ENCODE peak calls at places on chromosomes 7 and 10, in ten cellular contexts. Y, H, N, L, E, V, O, U, W and I are unnamed samples. For H3K4me1, the result is how much of the 10 kb centered on the place peaks cover.

GRCh38 chr7:92717601-92717981 is 118.8 kb downstream of the CDK6 start:
- DNase-seq in Y (no peak), H (no peak), N (no peak), L (no peak), E (no peak), V (no peak), O (no peak), U (no peak), W (no peak), I (no peak)

GRCh38 chr10:124902462-124902861 is 39.5 kb upstream of the ZRANB1 start:
- DNase-seq in Y (no peak), H (no peak), N (no peak), L (no peak), E (no peak), V (no peak), O (no peak), U (no peak), W (no peak), I (no peak)

GRCh38 chr10:73110345-73110849 is at the start of gene NUDT13:
- DNase-seq in Y (peak), H (peak), N (peak), L (peak), E (peak), V (peak), O (peak), U (peak), W (peak), I (peak)

GRCh38 chr7:90853205-90853604 is 257.1 kb downstream of the CDK14 start:
- DNase-seq in Y (no peak), H (no peak), N (no peak), L (no peak), E (no peak), V (no peak), O (no peak), U (no peak), W (peak), I (no peak)

GRCh38 chr7:33070277-33070676 is 7.7 kb upstream of the NT5C3A start:
- DNase-seq in Y (no peak), H (no peak), N (no peak), L (no peak), E (no peak), V (no peak), O (no peak), U (no peak), W (no peak), I (no peak)

GRCh38 chr10:73956476-73957338 is 41.2 kb upstream of the VCL start:
- DNase-seq in Y (no peak), H (no peak), N (no peak), L (no peak), E (no peak), V (peak), O (no peak), U (no peak), W (peak), I (no peak)

GRCh38 chr10:79335094-79335469 is 12.2 kb upstream of the PPIF start:
- DNase-seq in Y (no peak), H (no peak), N (no peak), L (no peak), E (no peak), V (no peak), O (no peak), U (no peak), W (no peak), I (no peak)

GRCh38 chr7:47502240-47502877 is 79.6 kb downstream of the TNS3 start:
- DNase-seq in Y (no peak), H (no peak), N (no peak), L (peak), E (no peak), V (no peak), O (no peak), U (no peak), W (no peak), I (no peak)

GRCh38 chr10:127878474-127879055 is 14.2 kb downstream of the CLRN3 start:
- DNase-seq in Y (no peak), H (no peak), N (no peak), L (no peak), E (no peak), V (no peak), O (no peak), U (no peak), W (no peak), I (no peak)

GRCh38 chr10:78892383-78893191 is 176.2 kb upstream of the ZMIZ1 start:
- DNase-seq in Y (no peak), H (no peak), N (no peak), L (no peak), E (peak), V (no peak), O (no peak), U (no peak), W (no peak), I (no peak)

DNA sequence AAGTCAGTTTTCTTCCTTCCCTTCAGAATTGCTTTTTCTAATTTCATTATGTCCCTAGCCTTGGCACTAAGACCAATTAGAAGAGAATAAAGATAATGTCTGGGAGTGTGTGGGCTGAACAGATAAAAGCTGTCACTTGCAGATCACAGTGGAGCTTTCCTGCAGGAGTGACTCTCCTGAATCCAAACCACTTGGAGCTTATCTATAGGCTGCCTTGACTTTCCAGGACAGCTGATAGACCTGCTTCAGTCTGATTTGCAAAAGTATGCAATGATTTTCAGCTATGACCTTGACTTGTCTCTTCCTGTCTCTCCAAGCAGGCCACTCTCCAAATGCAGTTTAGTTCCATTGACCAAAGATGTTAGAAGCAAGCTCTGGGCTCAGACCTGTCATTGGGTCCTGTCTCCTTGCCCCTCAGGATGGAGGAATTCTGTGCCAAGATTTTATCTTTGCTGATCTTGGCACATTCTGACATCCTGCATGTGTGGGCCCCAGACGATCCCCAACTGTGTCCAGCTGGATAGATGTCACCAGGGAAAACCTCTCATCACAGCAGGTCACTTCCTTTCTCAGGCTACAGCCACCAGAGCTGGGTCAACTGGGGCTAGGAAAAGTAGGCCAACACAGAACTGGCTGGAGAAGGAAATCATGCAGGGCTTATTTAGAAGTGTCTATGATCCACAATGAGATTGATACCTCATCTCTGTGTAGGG is 120.9 kb upstream of the ZNF438 start:
- DNase-seq in Y (no peak), H (no peak), N (no peak), L (no peak), E (no peak), V (no peak), O (no peak), U (peak), W (no peak), I (no peak)
- H3K4me1 ChIP-seq in Y (under half), H (under half), N (under half), L (under half), E (under half), V (under half), O (under half), U (under half), W (under half), I (under half)

GRCh38 chr7:20839196-20839735 is 52.6 kb upstream of the SP8 start:
- DNase-seq in Y (no peak), H (no peak), N (no peak), L (no peak), E (no peak), V (no peak), O (no peak), U (no peak), W (no peak), I (no peak)
- TF ChIP-seq EP300 in Y (no peak), H (no peak), N (no peak), L (no peak), E (no peak), V (no peak), O (no peak), U (no peak), W (no peak), I (no peak)

GRCh38 chr10:12332572-12333381 is 16.6 kb upstream of the CAMK1D start:
- DNase-seq in Y (peak), H (no peak), N (no peak), L (no peak), E (no peak), V (no peak), O (no peak), U (no peak), W (no peak), I (no peak)
- H3K4me1 ChIP-seq in Y (half or more), H (under half), N (under half), L (under half), E (under half), V (under half), O (under half), U (under half), W (under half), I (under half)

GRCh38 chr10:14838582-14839304 is 637 bp downstream of the HSPA14 start:
- DNase-seq in Y (peak), H (peak), N (peak), L (peak), E (peak), V (peak), O (peak), U (peak), W (no peak), I (no peak)
- TF ChIP-seq EP300 in Y (no peak), H (no peak), N (no peak), L (no peak), E (no peak), V (no peak), O (no peak), U (no peak), W (no peak), I (no peak)

DNA sequence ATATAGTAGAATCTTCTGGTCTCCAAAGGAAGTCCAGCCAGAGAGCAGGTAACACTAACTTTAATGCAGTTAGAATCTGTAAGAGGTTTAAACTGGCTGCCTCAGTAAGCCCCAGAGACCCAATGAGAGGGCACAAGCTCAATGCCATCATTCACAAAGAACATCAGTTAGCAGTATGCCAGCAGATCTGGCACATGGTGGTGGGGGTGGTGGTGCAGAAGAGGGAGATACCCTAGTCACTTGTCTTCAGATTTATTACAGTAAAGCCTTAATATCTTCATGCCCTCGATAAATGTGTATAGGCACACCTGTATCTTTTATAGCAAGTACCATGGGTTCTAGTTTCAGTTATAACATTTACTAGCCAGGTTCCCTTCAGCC is 86.2 kb downstream of the SORBS1 start:
- DNase-seq in Y (no peak), H (no peak), N (no peak), L (no peak), E (no peak), V (no peak), O (no peak), U (no peak), W (no peak), I (no peak)
- H3K4me1 ChIP-seq in Y (under half), H (half or more), N (under half), L (half or more), E (under half), V (under half), O (half or more), U (under half), W (under half), I (under half)